ENCODE peak calls at places on chromosomes 11 and 22, in six cellular contexts. N is Peyer's patch; Q is CD8-positive, alpha-beta T cell; V is endothelial cell of umbilical vein; R is K562; W is right lobe of liver. H is an unnamed sample.

GRCh38 chr22:31155425-31155824 is 4.6 kb upstream of the RNF185 start:
- DNase-seq in Q (no peak), W (no peak), V (peak; percentile 66), N (peak; percentile 13), R (no peak), H (peak; percentile 56)

GRCh38 chr22:50308986-50309600 is 1.6 kb upstream of the PLXNB2 start:
- DNase-seq in Q (no peak), R (no peak), N (no peak), W (peak; percentile 28), V (no peak), H (no peak)

GRCh38 chr22:41619979-41620645 is 731 bp downstream of the DESI1 start:
- DNase-seq in N (peak; percentile 71), Q (peak; percentile 47), V (no peak), R (peak; percentile 23), W (peak; percentile 64), H (peak; percentile 36)

GRCh38 chr11:30358569-30358968 is 35.7 kb downstream of the ARL14EP start:
- DNase-seq in Q (no peak), R (no peak), V (no peak), W (no peak), N (no peak), H (no peak)

GRCh38 chr11:35715649-35716048 is 53.1 kb downstream of the TRIM44 start:
- DNase-seq in N (no peak), R (no peak), Q (no peak), V (no peak), W (no peak), H (no peak)

GRCh38 chr11:29224739-29225384 is 792.0 kb downstream of the KCNA4 start:
- DNase-seq in V (no peak), Q (no peak), R (no peak), W (no peak), N (no peak), H (no peak)

GRCh38 chr11:107565219-107565937 is at the start of gene ALKBH8:
- DNase-seq in W (peak; percentile 73), V (peak; percentile 75), R (peak; percentile 73), Q (peak; percentile 73), N (peak; percentile 89), H (peak; percentile 72)

GRCh38 chr11:63613517-63614135 is 607 bp downstream of the PLAAT3 start:
- DNase-seq in Q (peak; percentile 54), N (peak; percentile 79), V (peak; percentile 29), W (peak; percentile 59), R (no peak), H (peak; percentile 48)

GRCh38 chr11:7449841-7450214 is 35.5 kb upstream of the OLFML1 start:
- DNase-seq in V (no peak), W (no peak), R (no peak), N (no peak), Q (no peak), H (no peak)

GRCh38 chr11:7450836-7451235 is 34.5 kb upstream of the OLFML1 start:
- DNase-seq in V (no peak), Q (no peak), R (no peak), N (no peak), W (no peak), H (no peak)

GRCh38 chr11:7451520-7451919 is 33.8 kb upstream of the OLFML1 start:
- DNase-seq in R (no peak), W (no peak), N (no peak), V (no peak), Q (no peak), H (no peak)

GRCh38 chr11:7449196-7449840 is 36.0 kb upstream of the OLFML1 start:
- DNase-seq in Q (no peak), V (no peak), W (peak; percentile 33), N (no peak), R (no peak), H (peak; percentile 50)

DNA sequence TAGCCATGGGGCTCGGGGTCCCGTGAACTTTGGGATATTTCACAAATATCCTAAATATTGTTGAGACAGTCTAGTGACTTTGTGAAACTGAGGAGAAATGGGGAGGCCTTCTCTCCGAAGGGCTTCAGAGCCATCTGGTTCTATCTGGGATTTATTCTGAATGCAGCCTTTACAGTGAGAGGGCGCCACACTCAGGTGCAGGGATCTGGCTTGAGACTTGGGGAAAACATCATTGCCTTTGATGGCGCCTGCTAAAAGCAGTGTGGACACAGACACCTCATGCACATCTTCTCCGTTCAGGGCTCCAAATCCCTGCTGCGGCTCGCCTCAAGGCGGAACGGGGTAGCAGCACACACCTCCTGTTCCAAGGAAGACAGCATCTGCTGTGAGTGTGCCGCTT is 37.2 kb upstream of the OLFML1 start:
- DNase-seq in N (no peak), W (no peak), Q (no peak), R (no peak), V (no peak), H (no peak)
- TF ChIP-seq CTCF in N (no peak), W (no peak), Q (no peak), R (peak; percentile 19), V (no peak), H (no peak)

GRCh38 chr22:22210375-22210774 is 34.2 kb upstream of the VPREB1 start:
- DNase-seq in V (peak; percentile 41), R (no peak), Q (peak; percentile 10), N (no peak), W (no peak), H (peak; percentile 43)
- H3K4me1 ChIP-seq in V (peaks cover 11% of the 10 kb centered on the region), R (no peaks in the 10 kb centered on the region), Q (peaks cover 13% of the 10 kb centered on the region), N (no peaks in the 10 kb centered on the region), W (no peaks in the 10 kb centered on the region), H (no peaks in the 10 kb centered on the region)

GRCh38 chr11:50214376-50214775 is 181.7 kb downstream of the OR4C45 start:
- DNase-seq in V (no peak), Q (no peak), N (no peak), R (no peak), W (no peak), H (no peak)
- H3K9me3 ChIP-seq in V (peaks cover 3% of the 10 kb centered on the region), Q (peaks cover 4% of the 10 kb centered on the region), N (no peaks in the 10 kb centered on the region), R (no peaks in the 10 kb centered on the region), W (no peaks in the 10 kb centered on the region), H (no peaks in the 10 kb centered on the region)

DNA sequence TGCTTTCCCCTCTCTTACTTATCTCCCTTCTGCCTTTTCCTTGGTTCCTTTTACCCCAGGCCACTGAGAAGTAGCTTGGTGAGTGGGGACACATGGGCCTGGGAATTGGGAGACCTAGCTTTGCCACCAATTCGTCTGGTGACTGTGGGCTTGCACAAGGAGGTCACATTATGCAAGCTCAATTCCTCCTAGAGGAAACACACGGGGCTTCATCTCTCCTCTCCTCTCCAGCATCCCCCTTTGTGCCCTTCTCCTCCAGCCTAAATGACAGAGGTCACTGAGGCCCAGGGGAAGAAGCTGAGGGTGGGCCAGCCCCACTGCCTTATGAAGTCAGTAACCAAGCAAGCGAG is 2.2 kb downstream of the CLCF1 start:
- DNase-seq in R (no peak), V (no peak), Q (no peak), N (no peak), W (no peak), H (no peak)
- TF ChIP-seq CTCF in R (no peak), V (no peak), Q (no peak), N (no peak), W (no peak), H (no peak)

GRCh38 chr22:42906605-42907338 is 49.7 kb upstream of the ARFGAP3 start:
- DNase-seq in R (no peak), N (no peak), W (no peak), Q (no peak), V (peak; percentile 39), H (peak; percentile 76)
- H3K4me1 ChIP-seq in R (no peaks in the 10 kb centered on the region), N (no peaks in the 10 kb centered on the region), W (no peaks in the 10 kb centered on the region), Q (no peaks in the 10 kb centered on the region), V (peaks cover 25% of the 10 kb centered on the region), H (peaks cover 56% of the 10 kb centered on the region)

GRCh38 chr11:3357994-3358676 is 20.8 kb downstream of the ZNF195 start:
- DNase-seq in V (no peak), W (no peak), R (no peak), Q (no peak), N (no peak), H (no peak)
- H3K9me3 ChIP-seq in V (peaks cover 15% of the 10 kb centered on the region), W (no peaks in the 10 kb centered on the region), R (peaks cover 47% of the 10 kb centered on the region), Q (peaks cover 64% of the 10 kb centered on the region), N (no peaks in the 10 kb centered on the region), H (peaks cover 7% of the 10 kb centered on the region)

GRCh38 chr11:79060081-79060480 is 380.7 kb downstream of the TENM4 start:
- DNase-seq in V (no peak), Q (no peak), N (no peak), W (no peak), R (no peak), H (no peak)
- TF ChIP-seq CTCF in V (no peak), Q (no peak), N (no peak), W (no peak), R (no peak), H (no peak)

GRCh38 chr11:65278351-65278750 is 16.6 kb downstream of the POLA2 start:
- DNase-seq in N (no peak), V (no peak), W (no peak), Q (no peak), R (no peak), H (no peak)

GRCh38 chr11:65277878-65278277 is 16.1 kb downstream of the POLA2 start:
- DNase-seq in N (no peak), Q (no peak), W (no peak), V (no peak), R (no peak), H (no peak)

GRCh38 chr11:65280646-65281045 is 18.9 kb downstream of the POLA2 start:
- DNase-seq in W (no peak), R (no peak), Q (no peak), N (no peak), V (peak; percentile 51), H (no peak)

GRCh38 chr11:65275906-65276305 is 14.1 kb downstream of the POLA2 start:
- DNase-seq in Q (no peak), N (no peak), W (no peak), R (no peak), V (peak; percentile 49), H (no peak)

GRCh38 chr11:65279713-65280459 is 18.1 kb downstream of the POLA2 start:
- DNase-seq in V (peak; percentile 89), W (no peak), Q (no peak), R (no peak), N (peak; percentile 64), H (peak; percentile 92)
- H3K4me1 ChIP-seq in V (peaks cover 47% of the 10 kb centered on the region), W (no peaks in the 10 kb centered on the region), Q (no peaks in the 10 kb centered on the region), R (peaks cover 9% of the 10 kb centered on the region), N (no peaks in the 10 kb centered on the region), H (no peaks in the 10 kb centered on the region)

DNA sequence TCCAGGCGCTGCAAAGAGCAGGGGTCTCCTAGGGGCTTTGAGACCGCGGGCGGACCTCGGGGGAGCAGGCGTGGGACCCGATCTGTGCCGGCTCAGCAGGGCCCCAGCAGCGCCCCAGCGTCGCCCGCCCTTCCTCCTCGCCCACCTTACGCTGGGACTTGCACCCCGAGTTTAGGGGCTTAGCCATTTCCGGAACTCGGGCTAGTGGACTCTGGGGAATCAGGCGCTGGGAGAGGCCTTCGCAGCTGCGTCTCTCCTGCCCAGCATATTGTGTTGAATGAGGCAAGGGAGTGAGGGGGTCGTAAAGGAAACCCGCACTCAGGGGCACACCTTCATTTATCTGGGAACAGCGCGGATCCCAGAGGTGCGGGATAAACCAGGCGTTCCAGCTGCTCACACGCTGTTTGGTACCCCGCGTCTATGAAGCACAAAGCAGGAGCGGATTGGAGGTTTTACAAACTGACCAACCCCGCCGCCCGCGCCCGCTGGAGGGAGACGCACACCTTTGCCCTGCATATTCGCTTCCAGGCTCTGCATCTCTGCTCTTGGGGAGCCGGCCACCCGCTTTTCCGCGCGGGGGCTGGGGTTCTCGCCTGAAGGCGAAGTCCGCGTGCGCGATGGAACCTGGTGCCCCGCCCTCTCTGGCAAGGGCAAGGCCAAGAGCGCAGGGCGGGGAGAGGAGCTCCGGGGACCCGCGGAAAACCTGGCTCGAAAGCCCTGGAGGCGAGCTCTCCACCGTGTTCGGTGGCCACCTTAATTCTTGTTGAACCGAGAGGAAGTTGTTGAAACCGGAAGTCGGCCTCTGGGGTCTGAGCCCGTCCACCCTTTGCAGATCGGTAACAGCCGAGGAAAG is 6.7 kb upstream of the ALX4 start:
- DNase-seq in R (no peak), N (no peak), W (peak; percentile 40), V (no peak), Q (no peak), H (no peak)
- H3K9me3 ChIP-seq in R (no peaks in the 10 kb centered on the region), N (no peaks in the 10 kb centered on the region), W (no peaks in the 10 kb centered on the region), V (no peaks in the 10 kb centered on the region), Q (no peaks in the 10 kb centered on the region), H (no peaks in the 10 kb centered on the region)

H was measured in cardiac muscle cell.